ENCODE peak calls at places on chromosomes 16 and 17, in five cellular contexts. A is Daoy, R is ELF-1, C is iris pigment epithelial cell, P is HFFc6. Y is an unnamed sample.

GRCh38 chr16:70665113-70665694 is 18.8 kb downstream of the IL34 start:
- DNase-seq in C (no peak), A (no peak), R (no peak), P (no peak), Y (no peak)

GRCh38 chr16:85969159-85969558 is 70.2 kb downstream of the IRF8 start:
- DNase-seq in R (no peak), P (peak), C (peak), A (no peak), Y (peak)

GRCh38 chr17:56995776-56996175 is 17.8 kb downstream of the SCPEP1 start:
- DNase-seq in R (no peak), C (no peak), P (no peak), A (no peak), Y (no peak)

GRCh38 chr16:67800252-67801046 is 5.9 kb downstream of the RANBP10 start:
- DNase-seq in P (no peak), R (no peak), A (no peak), C (no peak), Y (no peak)

GRCh38 chr17:40949406-40949805 is 12.0 kb upstream of the KRT23 start:
- DNase-seq in R (peak), A (no peak), P (no peak), C (no peak), Y (no peak)

GRCh38 chr17:77316191-77316641 is 175.4 kb downstream of the SEC14L1 start:
- DNase-seq in A (peak), P (no peak), C (peak), R (peak), Y (peak)

GRCh38 chr17:17722081-17722905 is 41.0 kb downstream of the RAI1 start:
- DNase-seq in A (no peak), P (peak), C (no peak), R (peak), Y (no peak)

GRCh38 chr16:26856271-26856670 is 210.5 kb upstream of the C16orf82 start:
- DNase-seq in A (no peak), R (no peak), P (no peak), C (no peak), Y (no peak)

GRCh38 chr16:21613361-21613760 is 14.0 kb downstream of the METTL9 start:
- DNase-seq in C (no peak), P (no peak), A (no peak), R (no peak), Y (no peak)

GRCh38 chr17:82870091-82870491 is 30.3 kb upstream of the ZNF750 start:
- DNase-seq in P (no peak), R (no peak), C (no peak), A (no peak), Y (no peak)

GRCh38 chr17:51653902-51654301 is 393.6 kb downstream of the UTP18 start:
- DNase-seq in C (no peak), R (peak), A (no peak), P (no peak), Y (no peak)

GRCh38 chr16:75402821-75403475 is 30.4 kb downstream of the CFDP1 start:
- DNase-seq in P (peak), C (peak), A (peak), R (peak), Y (peak)

GRCh38 chr17:30290696-30291570 is 811 bp downstream of the BLMH start:
- DNase-seq in C (peak), A (peak), R (peak), P (no peak), Y (no peak)

GRCh38 chr16:77171750-77172635 is 19.0 kb upstream of the MON1B start:
- DNase-seq in P (peak), A (peak), R (peak), C (peak), Y (peak)

GRCh38 chr16:67803894-67804293 is 2.5 kb downstream of the RANBP10 start:
- DNase-seq in P (no peak), A (no peak), C (no peak), R (no peak), Y (no peak)

GRCh38 chr16:70674221-70675014 is 11.4 kb downstream of the MTSS2 start:
- DNase-seq in R (no peak), P (no peak), A (no peak), C (no peak), Y (no peak)

GRCh38 chr17:21034350-21035235 is 8.2 kb downstream of the USP22 start:
- DNase-seq in P (no peak), C (peak), A (no peak), R (no peak), Y (no peak)

GRCh38 chr16:48963901-48964615 is 317.6 kb downstream of the CBLN1 start:
- DNase-seq in R (no peak), C (peak), P (peak), A (peak), Y (peak)

GRCh38 chr17:2016494-2016893 is 8.6 kb downstream of the RTN4RL1 start:
- DNase-seq in R (no peak), C (no peak), P (no peak), A (no peak), Y (no peak)

GRCh38 chr16:76729525-76729924 is 452.3 kb downstream of the CNTNAP4 start:
- DNase-seq in C (peak), R (no peak), A (peak), P (no peak), Y (no peak)

GRCh38 chr17:79332011-79332410 is 257.4 kb downstream of the ENGASE start:
- DNase-seq in P (no peak), C (no peak), A (no peak), R (peak), Y (no peak)